ENCODE peak calls at places on chromosomes 5 and 9, in eight cellular contexts. D is ovary, G is PC-3, T is AG04450, R is transverse colon, W is lung, K is colonic mucosa, U is nephron progenitor cell. X is an unnamed sample.

GRCh38 chr5:74766348-74766886 is 500 bp downstream of the GFM2 start:
- DNase-seq in U (no peak), G (peak), W (no peak), T (no peak), D (no peak), R (no peak), K (peak), X (no peak)

GRCh38 chr9:137298983-137299521 is 3.0 kb downstream of the NRARP start:
- DNase-seq in U (peak), D (peak), T (no peak), G (no peak), W (no peak), R (peak), K (peak), X (no peak)

GRCh38 chr5:1658665-1659064 is 134.9 kb upstream of the LPCAT1 start:
- DNase-seq in D (no peak), G (no peak), K (no peak), T (no peak), R (no peak), U (no peak), W (peak), X (no peak)

GRCh38 chr9:21688108-21689102 is 114.0 kb upstream of the MTAP start:
- DNase-seq in K (no peak), R (no peak), G (peak), W (no peak), T (no peak), U (no peak), D (no peak), X (no peak)

GRCh38 chr9:126625329-126626116 is 11.8 kb downstream of the LMX1B start:
- DNase-seq in D (no peak), U (peak), K (no peak), R (no peak), T (no peak), G (no peak), W (no peak), X (no peak)

GRCh38 chr5:60649288-60649917 is 50.6 kb downstream of the DEPDC1B start:
- DNase-seq in T (peak), R (no peak), G (peak), K (no peak), D (no peak), U (no peak), W (no peak), X (no peak)

GRCh38 chr5:142073617-142074405 is 34.8 kb upstream of the NDFIP1 start:
- DNase-seq in G (peak), W (no peak), R (no peak), K (no peak), D (no peak), U (no peak), T (no peak), X (no peak)

GRCh38 chr5:131534995-131535394 is 100.0 kb downstream of the RAPGEF6 start:
- DNase-seq in T (no peak), R (no peak), U (no peak), W (no peak), D (no peak), K (no peak), G (no peak), X (no peak)

DNA sequence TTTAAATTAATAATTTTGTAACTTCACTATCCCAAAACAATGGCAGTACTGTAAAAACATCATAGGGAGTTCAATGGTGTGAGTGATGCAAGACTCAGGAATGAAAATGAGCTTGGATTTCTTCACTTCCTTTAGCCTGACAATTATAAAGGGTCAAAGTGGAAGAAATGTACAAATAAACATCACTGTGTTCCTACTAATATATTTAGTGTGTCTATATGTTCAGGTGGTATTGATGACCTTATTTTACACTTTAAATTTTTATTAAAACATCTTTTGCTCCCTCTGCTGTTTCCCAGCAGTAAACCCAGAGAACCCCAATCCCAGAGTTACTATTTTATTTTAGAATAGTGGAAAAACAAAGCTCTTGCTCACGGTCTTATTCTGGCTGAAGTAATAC is 2.0 kb downstream of the LOX start:
- DNase-seq in T (no peak), D (no peak), G (no peak), K (no peak), W (no peak), R (no peak), U (no peak), X (no peak)
- TF ChIP-seq CTCF in T (peak), D (peak), G (no peak), K (no peak), W (no peak), R (no peak), U (no peak), X (no peak)

GRCh38 chr9:92455217-92455616 is 27.1 kb downstream of the ASPN start:
- DNase-seq in T (no peak), R (no peak), G (peak), W (no peak), K (no peak), D (no peak), U (no peak), X (peak)
- TF ChIP-seq CTCF in T (no peak), R (peak), G (peak), W (no peak), K (no peak), D (no peak), U (peak), X (no peak)

DNA sequence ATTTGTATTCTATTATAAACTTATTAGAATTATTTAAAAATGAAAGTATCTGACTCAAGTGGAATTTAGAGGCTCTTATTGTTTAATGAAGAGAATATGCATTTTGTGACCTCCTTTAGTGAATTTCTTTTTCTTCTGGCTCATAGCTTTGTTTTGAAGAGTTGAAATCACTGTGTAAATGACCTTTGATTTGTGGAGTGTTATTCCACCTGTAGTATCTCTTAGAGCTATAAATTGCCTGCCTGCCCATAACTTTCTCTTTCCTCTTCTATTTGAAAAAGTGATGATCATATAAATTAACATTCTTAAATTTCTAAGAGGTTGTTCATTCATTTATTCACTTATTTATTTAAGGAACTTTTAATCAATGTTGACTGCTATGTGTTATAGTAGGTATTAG is 16.1 kb downstream of the CSNK1G3 start:
- DNase-seq in W (no peak), D (no peak), G (no peak), U (no peak), T (no peak), K (no peak), R (no peak), X (no peak)
- TF ChIP-seq CTCF in W (no peak), D (no peak), G (no peak), U (no peak), T (no peak), K (no peak), R (no peak), X (no peak)

GRCh38 chr5:77864997-77865396 is 88.9 kb upstream of the TBCA start:
- DNase-seq in K (no peak), T (no peak), G (no peak), U (no peak), R (no peak), W (peak), D (no peak), X (no peak)

GRCh38 chr5:77866198-77866597 is 90.1 kb upstream of the TBCA start:
- DNase-seq in G (no peak), D (no peak), W (no peak), U (no peak), R (no peak), T (no peak), K (no peak), X (no peak)

GRCh38 chr5:77867914-77868313 is 91.8 kb upstream of the TBCA start:
- DNase-seq in W (no peak), T (no peak), K (no peak), G (no peak), D (no peak), R (no peak), U (no peak), X (no peak)

GRCh38 chr5:77869115-77869798 is 93.1 kb upstream of the TBCA start:
- DNase-seq in W (no peak), K (no peak), D (no peak), R (no peak), U (no peak), T (no peak), G (no peak), X (no peak)

DNA sequence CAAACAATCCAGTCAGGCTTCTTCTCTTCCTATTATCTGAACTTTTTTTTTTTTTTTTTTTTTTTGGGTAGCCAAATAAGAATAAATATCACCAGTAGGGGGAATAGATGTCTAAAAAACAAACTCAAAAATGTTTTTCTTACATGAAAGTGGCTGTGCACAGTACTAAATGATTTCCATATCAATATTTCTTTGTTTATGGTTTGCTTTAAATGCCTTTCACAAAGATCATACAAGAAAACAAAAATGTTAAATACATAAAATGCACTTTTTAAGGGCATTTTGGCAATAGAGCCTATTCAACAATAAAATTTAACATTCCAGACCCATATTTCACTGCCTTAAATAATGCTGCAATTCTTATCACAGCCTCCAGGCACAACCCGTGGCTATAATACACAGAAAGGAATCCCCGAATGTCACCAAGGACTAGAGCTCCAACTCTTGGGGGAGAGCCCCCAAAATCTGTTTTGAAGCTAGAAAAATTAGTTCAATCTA is 91.1 kb upstream of the TBCA start:
- DNase-seq in R (no peak), W (no peak), D (no peak), T (no peak), K (no peak), G (peak), U (no peak), X (no peak)
- TF ChIP-seq CTCF in R (peak), W (no peak), D (no peak), T (peak), K (no peak), G (peak), U (no peak), X (peak)

GRCh38 chr5:27026791-27027190 is 11.6 kb downstream of the CDH9 start:
- DNase-seq in G (peak), K (no peak), T (no peak), U (no peak), W (no peak), R (no peak), D (no peak), X (no peak)

GRCh38 chr5:27026059-27026458 is 12.3 kb downstream of the CDH9 start:
- DNase-seq in D (no peak), W (no peak), R (no peak), G (no peak), T (no peak), K (no peak), U (no peak), X (no peak)

GRCh38 chr5:27015758-27016157 is 22.6 kb downstream of the CDH9 start:
- DNase-seq in T (no peak), U (no peak), W (no peak), G (peak), K (no peak), R (no peak), D (no peak), X (no peak)

DNA sequence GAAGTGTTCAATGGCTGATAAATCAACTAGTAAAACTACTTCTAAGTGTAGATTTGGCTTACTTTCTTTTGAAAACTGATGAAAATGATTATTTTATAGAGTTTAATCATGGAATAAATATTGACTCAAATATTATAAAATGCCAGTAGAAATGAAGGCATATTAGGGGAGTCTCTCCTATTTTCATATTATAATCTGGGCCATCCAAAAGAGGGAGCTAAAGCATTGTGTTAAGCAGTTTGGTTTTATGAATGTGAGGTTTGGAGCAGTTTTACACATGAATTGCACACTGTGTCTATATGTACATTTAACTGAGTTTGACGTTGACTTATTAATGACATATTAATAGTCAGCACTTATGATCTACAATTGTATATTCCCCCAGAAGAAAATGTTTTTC is 17.4 kb downstream of the CDH9 start:
- DNase-seq in R (no peak), T (no peak), G (peak), D (no peak), W (no peak), U (no peak), K (no peak), X (no peak)
- TF ChIP-seq CTCF in R (no peak), T (peak), G (peak), D (no peak), W (no peak), U (no peak), K (no peak), X (no peak)

DNA sequence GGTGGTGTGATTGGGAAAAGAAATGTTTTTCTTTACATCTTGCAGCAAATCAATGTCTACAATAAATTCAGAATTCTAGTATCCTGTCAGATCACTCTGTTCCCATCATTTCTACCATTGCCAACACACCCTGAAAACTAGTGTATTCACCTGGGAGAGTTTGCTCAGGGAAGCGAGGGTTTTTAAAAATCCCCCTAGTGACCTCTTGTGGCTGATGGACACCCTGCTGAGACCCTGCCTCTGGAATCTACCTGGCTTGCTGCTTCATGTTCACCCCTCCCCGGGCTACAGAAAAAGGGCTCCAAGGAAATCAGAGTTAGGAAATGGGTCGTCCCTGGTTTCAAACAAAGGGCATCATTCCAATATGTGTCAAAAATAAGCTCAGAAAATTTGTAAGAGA is 21.4 kb upstream of the ALDOB start:
- DNase-seq in W (no peak), R (no peak), U (no peak), T (no peak), G (no peak), K (no peak), D (no peak), X (no peak)
- TF ChIP-seq CTCF in W (no peak), R (no peak), U (no peak), T (no peak), G (no peak), K (no peak), D (no peak), X (no peak)

DNA sequence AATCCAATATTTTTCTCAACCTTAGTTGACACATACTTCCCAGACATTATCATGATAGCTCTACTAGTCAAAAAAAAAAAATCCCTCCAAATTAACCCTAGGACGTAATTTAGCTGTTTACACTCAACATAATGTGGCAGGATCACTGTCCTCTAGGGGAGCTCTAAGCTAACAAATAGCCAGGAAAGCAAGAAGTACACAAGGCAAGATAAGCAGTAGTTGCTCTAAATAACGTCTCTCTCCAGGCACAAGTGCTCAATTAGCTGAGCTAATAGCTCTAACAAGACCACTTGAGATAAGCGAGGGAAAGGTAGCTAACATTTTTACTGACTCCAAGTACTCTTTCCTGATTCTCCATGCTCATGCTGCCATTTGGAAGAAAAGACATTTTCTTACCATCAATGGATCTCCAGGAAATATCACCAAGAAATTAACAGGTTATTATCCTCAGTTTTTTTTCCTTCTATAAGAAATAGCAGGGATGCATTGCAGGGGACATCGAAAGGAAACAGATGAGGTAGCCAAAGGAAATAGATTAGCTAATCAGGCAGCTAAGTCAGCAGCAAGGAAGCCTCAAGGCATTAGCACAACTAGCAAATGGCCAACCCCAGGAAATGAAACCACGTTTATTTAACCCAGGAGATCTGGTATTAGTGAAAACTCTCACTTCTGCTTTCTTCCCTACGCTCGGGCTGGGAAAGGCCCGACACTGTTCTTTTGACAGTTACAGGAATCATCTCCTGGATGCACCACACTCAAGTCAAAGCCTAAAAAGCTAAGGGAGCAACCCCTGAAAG is 614.1 kb downstream of the PTPRD start:
- DNase-seq in T (no peak), G (peak), U (no peak), R (no peak), D (no peak), W (no peak), K (no peak), X (no peak)
- TF ChIP-seq CTCF in T (peak), G (peak), U (peak), R (no peak), D (no peak), W (no peak), K (no peak), X (peak)

DNA sequence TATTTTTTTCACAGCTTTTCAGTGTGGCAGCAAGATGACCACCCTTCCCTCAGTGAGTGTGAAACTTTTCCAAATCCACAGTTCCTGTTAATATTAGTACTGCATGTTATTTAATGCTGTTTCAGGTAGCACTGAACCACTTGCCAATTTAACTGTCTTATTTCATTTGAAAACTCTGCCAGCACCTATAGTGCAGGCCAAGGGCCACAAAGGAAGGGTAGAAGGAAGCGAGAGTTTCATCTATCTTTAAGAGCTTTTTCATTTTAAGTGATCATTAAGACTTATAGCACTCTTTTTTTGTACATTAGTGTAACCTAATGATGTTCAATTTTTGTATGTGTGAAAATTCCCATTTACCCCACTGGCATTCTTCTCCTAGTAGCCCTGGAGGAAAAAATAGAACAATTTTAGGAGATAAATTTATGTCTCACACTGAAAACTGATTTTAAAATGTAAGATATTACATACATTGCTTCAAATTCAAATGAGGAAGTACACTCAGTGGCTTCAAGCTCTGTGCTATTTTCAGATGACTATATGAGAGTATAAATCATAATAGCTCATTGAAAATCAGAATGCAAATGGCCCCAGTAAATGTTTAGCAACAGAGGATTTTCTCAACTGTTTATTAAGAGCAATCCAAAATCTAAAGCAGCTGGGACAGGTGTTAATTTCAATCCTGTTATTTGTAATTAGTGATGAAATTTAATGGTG is 820.5 kb downstream of the PTPRD start:
- DNase-seq in R (no peak), G (no peak), U (no peak), K (no peak), W (no peak), T (no peak), D (no peak), X (no peak)
- TF ChIP-seq CTCF in R (no peak), G (no peak), U (no peak), K (no peak), W (no peak), T (no peak), D (no peak), X (no peak)

DNA sequence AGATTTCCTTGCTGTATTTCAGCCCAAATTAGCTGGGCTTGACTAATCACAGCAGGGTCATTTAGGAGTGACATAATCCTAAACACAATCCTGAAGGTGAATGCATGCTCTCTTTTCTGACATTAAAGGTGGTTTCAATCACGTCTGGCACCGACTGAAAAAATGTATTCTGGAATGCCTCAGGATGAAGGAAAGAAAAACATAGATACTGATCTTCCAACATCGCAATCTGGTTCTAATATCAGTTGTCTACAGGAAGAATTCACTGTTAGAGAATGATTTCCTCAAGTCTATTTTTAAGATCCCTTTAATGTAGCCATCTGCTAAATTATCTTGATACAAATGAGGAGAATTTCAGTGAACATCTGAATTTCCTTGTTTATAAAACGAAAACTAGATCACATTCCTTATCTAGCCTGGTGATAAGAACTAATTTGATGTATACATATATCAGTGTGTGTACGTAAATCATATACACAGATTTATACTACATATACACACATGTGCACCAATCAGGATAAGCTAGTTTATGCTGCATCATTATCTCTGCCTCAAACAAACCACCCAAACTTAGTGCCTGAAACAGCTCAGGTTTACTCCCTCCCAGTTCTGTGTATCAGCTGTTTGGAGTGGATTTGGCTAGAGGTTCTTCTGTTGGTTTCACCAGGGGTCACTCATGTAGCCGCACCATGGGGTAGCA is 31.3 kb upstream of the TAS2R1 start:
- DNase-seq in G (no peak), K (no peak), U (no peak), W (no peak), R (no peak), D (no peak), T (peak), X (no peak)
- TF ChIP-seq CTCF in G (no peak), K (no peak), U (no peak), W (no peak), R (no peak), D (no peak), T (no peak), X (no peak)

X was measured in endothelial cell.